ENCODE peak calls at places on chromosomes 7 and 10, in four cellular contexts. Q is GM12891, Z is HCT116, A is GM12892. D is an unnamed sample.

GRCh38 chr7:93715234-93715633 is 140.7 kb upstream of the CALCR start:
- DNase-seq in Q (no peak), Z (peak), A (no peak), D (peak)

GRCh38 chr7:44062903-44063295 is 2.5 kb downstream of the PGAM2 start:
- DNase-seq in Q (no peak), A (no peak), Z (no peak), D (no peak)

GRCh38 chr10:6144609-6145413 is 56.0 kb downstream of the RBM17 start:
- DNase-seq in A (peak), Q (peak), Z (peak), D (peak)

GRCh38 chr10:86393401-86393800 is 26.8 kb upstream of the GRID1 start:
- DNase-seq in A (no peak), Q (no peak), Z (no peak), D (no peak)

GRCh38 chr7:106285801-106286492 is 1.2 kb upstream of the NAMPT start:
- DNase-seq in Z (no peak), A (no peak), Q (peak), D (no peak)

GRCh38 chr10:79202188-79203013 is 133.6 kb downstream of the ZMIZ1 start:
- DNase-seq in Q (peak), Z (no peak), A (peak), D (peak)

GRCh38 chr10:79413196-79413595 is 32.2 kb downstream of the ZCCHC24 start:
- DNase-seq in Q (no peak), A (no peak), Z (no peak), D (no peak)

GRCh38 chr7:94683066-94683465 is 27.1 kb upstream of the SGCE start:
- DNase-seq in Q (no peak), A (no peak), Z (no peak), D (no peak)

GRCh38 chr10:102117391-102118159 is 2.6 kb downstream of the LDB1 start:
- DNase-seq in Q (no peak), A (no peak), Z (no peak), D (peak)

GRCh38 chr10:49108656-49109055 is 6.7 kb downstream of the VSTM4 start:
- DNase-seq in A (no peak), Q (no peak), Z (no peak), D (no peak)

GRCh38 chr7:155785536-155785935 is 26.7 kb downstream of the SHH start:
- DNase-seq in Q (no peak), Z (no peak), A (no peak), D (no peak)

GRCh38 chr7:26188291-26188999 is 12.1 kb downstream of the HNRNPA2B1 start:
- DNase-seq in A (no peak), Z (no peak), Q (no peak), D (peak)

GRCh38 chr7:26189000-26189539 is 11.5 kb downstream of the HNRNPA2B1 start:
- DNase-seq in Q (no peak), A (no peak), Z (no peak), D (no peak)

GRCh38 chr7:26191233-26191973 is 9.1 kb downstream of the HNRNPA2B1 start:
- DNase-seq in Z (no peak), Q (no peak), A (no peak), D (no peak)

GRCh38 chr7:26190417-26190869 is 10.1 kb downstream of the HNRNPA2B1 start:
- DNase-seq in A (no peak), Z (no peak), Q (no peak), D (no peak)

GRCh38 chr7:26189697-26190096 is 10.8 kb downstream of the HNRNPA2B1 start:
- DNase-seq in A (no peak), Z (no peak), Q (no peak), D (no peak)
- TF ChIP-seq POLR2AphosphoS5 in A (no peak), Z (no peak), Q (no peak), D (peak)

GRCh38 chr10:29658984-29659769 is 24.4 kb upstream of the SVIL start:
- DNase-seq in A (peak), Q (peak), Z (peak), D (no peak)
- TF ChIP-seq POLR2AphosphoS5 in A (no peak), Q (no peak), Z (peak), D (no peak)

GRCh38 chr7:13849528-13849892 is 140.0 kb downstream of the ETV1 start:
- DNase-seq in A (no peak), Q (no peak), Z (no peak), D (no peak)

GRCh38 chr7:13846386-13846785 is 143.1 kb downstream of the ETV1 start:
- DNase-seq in A (no peak), Z (no peak), Q (no peak), D (no peak)

GRCh38 chr7:13848576-13849527 is 140.6 kb downstream of the ETV1 start:
- DNase-seq in Z (no peak), A (no peak), Q (no peak), D (no peak)

GRCh38 chr7:13844954-13845353 is 144.5 kb downstream of the ETV1 start:
- DNase-seq in Z (no peak), A (no peak), Q (no peak), D (no peak)

DNA sequence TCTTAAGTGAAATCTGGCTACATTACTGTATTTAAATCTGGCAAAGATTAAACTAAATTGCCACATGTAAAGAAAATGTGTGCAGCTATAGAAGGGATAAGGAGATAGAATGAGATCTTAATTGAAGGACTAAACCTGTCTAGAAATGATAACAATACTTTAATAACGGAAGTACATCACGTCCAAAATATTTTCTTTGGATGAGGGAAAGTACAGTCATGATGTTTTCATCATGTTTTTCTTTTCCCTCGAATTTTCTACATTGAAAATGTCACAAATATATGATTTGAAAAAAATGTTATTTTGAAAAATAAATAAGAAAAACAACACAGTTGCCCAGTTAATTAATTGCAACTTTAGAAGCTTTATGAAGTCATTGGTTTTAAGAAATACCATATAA is 143.9 kb downstream of the ETV1 start:
- DNase-seq in A (no peak), Q (no peak), Z (no peak), D (no peak)
- TF ChIP-seq POLR2AphosphoS5 in A (no peak), Q (no peak), Z (no peak), D (no peak)

GRCh38 chr10:7696545-7696944 is 6.6 kb upstream of the ITIH2 start:
- DNase-seq in Z (no peak), A (no peak), Q (no peak), D (no peak)
- TF ChIP-seq POLR2AphosphoS5 in Z (no peak), A (no peak), Q (no peak), D (no peak)

DNA sequence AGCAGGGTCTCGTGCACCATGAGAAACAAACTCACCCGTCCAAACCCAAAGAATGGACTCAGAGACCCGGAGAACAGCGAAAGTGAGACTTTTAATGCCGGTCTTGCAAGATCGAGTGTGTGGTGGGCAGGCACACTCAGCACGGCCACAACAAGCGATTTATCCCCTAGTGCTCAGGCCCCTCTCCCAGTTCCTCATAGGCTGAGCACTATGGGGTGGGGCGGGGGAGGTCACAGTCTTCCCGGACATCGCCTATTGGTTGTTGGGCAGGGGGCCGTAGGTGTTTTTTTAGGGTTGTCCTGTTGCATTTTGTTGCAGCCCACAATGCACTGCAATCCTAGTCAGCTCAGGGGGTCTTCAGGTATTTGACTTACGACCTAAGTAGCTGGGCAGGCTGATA is 608.3 kb upstream of the FOXK1 start:
- DNase-seq in A (no peak), Q (no peak), Z (no peak), D (no peak)
- TF ChIP-seq POLR2AphosphoS5 in A (no peak), Q (no peak), Z (no peak), D (no peak)

D was measured in GM23338.